ENCODE peak calls at places on chromosomes 7 and 10, in eight cellular contexts. R is foreskin keratinocyte; T is RWPE1; C is CD8-positive, alpha-beta memory T cell; B is IMR-90; P is psoas muscle; H is SJSA1; K is aorta. W is an unnamed sample.

GRCh38 chr10:37488792-37489657 is 363.6 kb downstream of the ANKRD30A start:
- DNase-seq in B (no peak), P (no peak), K (no peak), T (peak), C (no peak), H (peak), R (peak), W (peak)

GRCh38 chr10:119379466-119380071 is 162.9 kb downstream of the RGS10 start:
- DNase-seq in K (no peak), R (no peak), C (no peak), T (no peak), P (no peak), H (no peak), B (no peak), W (no peak)

GRCh38 chr10:77827383-77827782 is 99.2 kb downstream of the DLG5 start:
- DNase-seq in P (no peak), T (no peak), B (peak), R (no peak), K (no peak), H (no peak), C (no peak), W (no peak)

GRCh38 chr7:20122073-20122472 is 95.1 kb downstream of the MACC1 start:
- DNase-seq in K (no peak), R (no peak), H (no peak), P (no peak), C (no peak), B (no peak), T (no peak), W (no peak)

GRCh38 chr10:102452672-102453340 is 1.5 kb upstream of the C10orf95 start:
- DNase-seq in K (peak), P (no peak), B (peak), R (no peak), T (peak), C (peak), H (peak), W (peak)

GRCh38 chr7:134514663-134515062 is 12.7 kb upstream of the AKR1B10 start:
- DNase-seq in B (peak), R (no peak), P (no peak), C (no peak), H (no peak), K (no peak), T (peak), W (peak)

GRCh38 chr10:25999295-25999981 is 65.4 kb downstream of the MYO3A start:
- DNase-seq in T (no peak), P (no peak), K (no peak), C (no peak), B (no peak), H (no peak), R (no peak), W (no peak)

GRCh38 chr10:110005716-110006115 is 2.1 kb upstream of the ADD3 start:
- DNase-seq in H (peak), P (peak), C (no peak), R (no peak), T (no peak), K (peak), B (peak), W (no peak)

GRCh38 chr10:109922976-109923921 is at the start of gene XPNPEP1:
- DNase-seq in P (peak), H (peak), T (peak), R (no peak), C (peak), K (peak), B (peak), W (peak)

GRCh38 chr7:93150200-93150835 is 2.1 kb upstream of the SAMD9L start:
- DNase-seq in C (no peak), K (no peak), P (no peak), B (peak), H (no peak), R (peak), T (no peak), W (no peak)

GRCh38 chr10:72084094-72084459 is 4.3 kb downstream of the SPOCK2 start:
- DNase-seq in H (no peak), K (no peak), B (no peak), T (no peak), R (no peak), C (peak), P (no peak), W (no peak)

GRCh38 chr10:128268015-128268722 is 141.9 kb upstream of the MKI67 start:
- DNase-seq in K (no peak), B (no peak), C (no peak), P (no peak), H (no peak), T (peak), R (no peak), W (no peak)

GRCh38 chr7:35430547-35431153 is 176.8 kb upstream of the TBX20 start:
- DNase-seq in C (no peak), B (no peak), H (no peak), R (no peak), K (no peak), T (no peak), P (no peak), W (no peak)

GRCh38 chr10:86443936-86444335 is 77.3 kb upstream of the GRID1 start:
- DNase-seq in C (no peak), B (peak), T (no peak), P (no peak), K (no peak), H (no peak), R (no peak), W (no peak)

GRCh38 chr7:111750878-111751277 is 188.6 kb upstream of the IMMP2L start:
- DNase-seq in H (no peak), B (no peak), P (no peak), T (no peak), K (no peak), C (no peak), R (no peak), W (no peak)

GRCh38 chr7:124723012-124723411 is 42.6 kb downstream of the GPR37 start:
- DNase-seq in B (peak), R (peak), T (peak), C (no peak), K (no peak), H (no peak), P (no peak), W (no peak)

GRCh38 chr10:92573798-92574544 is at the start of gene IDE:
- DNase-seq in R (peak), B (peak), H (peak), T (peak), C (peak), P (peak), K (peak), W (peak)

GRCh38 chr10:77333610-77334340 is 303.8 kb downstream of the KCNMA1 start:
- DNase-seq in C (no peak), T (no peak), H (no peak), R (no peak), B (peak), K (no peak), P (no peak), W (no peak)

GRCh38 chr10:59970396-59971368 is 64.3 kb upstream of the CCDC6 start:
- DNase-seq in B (no peak), C (no peak), K (no peak), P (no peak), R (no peak), H (no peak), T (no peak), W (no peak)

GRCh38 chr7:100546129-100546867 is 7.3 kb downstream of the AGFG2 start:
- DNase-seq in R (no peak), P (no peak), H (no peak), C (peak), K (no peak), B (no peak), T (no peak), W (peak)

GRCh38 chr7:104272767-104273384 is 55.5 kb upstream of the LHFPL3 start:
- DNase-seq in K (no peak), C (no peak), P (no peak), B (peak), H (no peak), T (peak), R (no peak), W (peak)

GRCh38 chr7:131329176-131329570 is 1.5 kb downstream of the MKLN1 start:
- DNase-seq in T (no peak), H (no peak), R (no peak), C (no peak), B (no peak), P (no peak), K (no peak), W (peak)

GRCh38 chr10:24417053-24417452 is 208.1 kb downstream of the KIAA1217 start:
- DNase-seq in R (no peak), T (no peak), B (no peak), K (no peak), H (no peak), C (no peak), P (no peak), W (no peak)

GRCh38 chr10:14425031-14425430 is 94.3 kb upstream of the FRMD4A start:
- DNase-seq in H (no peak), K (no peak), C (no peak), P (no peak), R (no peak), B (no peak), T (no peak), W (no peak)

GRCh38 chr10:85319150-85319549 is 990.8 kb downstream of the CCSER2 start:
- DNase-seq in K (no peak), R (peak), P (no peak), H (no peak), C (no peak), B (no peak), T (no peak), W (peak)

GRCh38 chr10:77507313-77507712 is 130.3 kb downstream of the KCNMA1 start:
- DNase-seq in C (no peak), H (no peak), T (no peak), B (no peak), P (no peak), R (no peak), K (no peak), W (no peak)

GRCh38 chr7:48875300-48875916 is 48.9 kb upstream of the CDC14C start:
- DNase-seq in K (no peak), C (no peak), T (peak), P (peak), H (no peak), B (no peak), R (peak), W (peak)

GRCh38 chr10:35924726-35925125 is 282.6 kb upstream of the FZD8 start:
- DNase-seq in H (no peak), B (no peak), R (no peak), K (no peak), T (no peak), P (no peak), C (no peak), W (no peak)

GRCh38 chr7:75667938-75668337 is 70.8 kb downstream of the HIP1 start:
- DNase-seq in P (no peak), H (no peak), C (no peak), K (no peak), R (no peak), B (no peak), T (no peak), W (no peak)

GRCh38 chr7:7014827-7015610 is 167.3 kb upstream of the C1GALT1 start:
- DNase-seq in C (no peak), H (no peak), K (no peak), B (no peak), T (no peak), R (no peak), P (no peak), W (no peak)

GRCh38 chr7:4702961-4703512 is 20.9 kb downstream of the FOXK1 start:
- DNase-seq in R (no peak), K (no peak), H (no peak), T (no peak), P (no peak), C (no peak), B (no peak), W (no peak)

GRCh38 chr10:27646194-27646593 is 99.4 kb downstream of the MKX start:
- DNase-seq in T (no peak), B (peak), H (no peak), P (no peak), C (no peak), R (peak), K (no peak), W (no peak)

GRCh38 chr7:151699147-151699546 is 177.8 kb downstream of the PRKAG2 start:
- DNase-seq in R (no peak), P (no peak), T (no peak), H (peak), B (peak), C (no peak), K (no peak), W (no peak)

GRCh38 chr7:34759477-34760125 is 101.6 kb downstream of the NPSR1 start:
- DNase-seq in T (peak), R (peak), B (peak), K (no peak), P (no peak), C (no peak), H (no peak), W (no peak)

GRCh38 chr7:33062023-33062781 is at the start of gene NT5C3A:
- DNase-seq in B (no peak), R (no peak), H (no peak), P (peak), K (peak), T (peak), C (peak), W (peak)

GRCh38 chr10:29735628-29736324 is 101.0 kb upstream of the SVIL start:
- DNase-seq in T (peak), P (peak), R (peak), H (peak), K (peak), B (peak), C (peak), W (peak)

GRCh38 chr7:137343483-137343841 is at the start of gene PTN:
- DNase-seq in H (peak), R (peak), C (no peak), P (peak), K (peak), T (peak), B (peak), W (peak)

DNA sequence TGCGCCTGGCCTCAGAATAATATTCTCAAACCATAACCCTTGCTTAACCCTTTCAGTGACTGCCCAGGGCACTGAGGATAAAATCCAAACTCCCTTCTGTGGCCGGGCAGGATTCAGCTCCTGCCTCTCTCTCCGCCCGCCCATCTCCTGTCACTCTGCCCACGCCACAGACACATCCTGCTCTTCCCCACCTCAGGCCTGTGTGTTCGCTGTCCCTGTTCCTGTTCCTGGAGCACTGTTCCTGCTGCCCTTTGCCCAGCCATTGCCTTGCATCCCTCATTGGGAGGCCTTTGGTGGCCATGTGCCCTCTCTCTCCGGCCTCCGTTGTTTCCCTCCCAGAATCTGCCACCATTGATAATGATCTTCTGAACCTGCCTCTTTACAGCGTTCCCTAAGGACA is 108.8 kb downstream of the SH3PXD2A start:
- DNase-seq in R (no peak), P (no peak), H (no peak), T (no peak), K (no peak), B (no peak), C (no peak), W (no peak)
- H3K27ac ChIP-seq in R (peak), P (peak), H (no peak), T (peak), K (no peak), B (no peak), C (no peak), W (no peak)

DNA sequence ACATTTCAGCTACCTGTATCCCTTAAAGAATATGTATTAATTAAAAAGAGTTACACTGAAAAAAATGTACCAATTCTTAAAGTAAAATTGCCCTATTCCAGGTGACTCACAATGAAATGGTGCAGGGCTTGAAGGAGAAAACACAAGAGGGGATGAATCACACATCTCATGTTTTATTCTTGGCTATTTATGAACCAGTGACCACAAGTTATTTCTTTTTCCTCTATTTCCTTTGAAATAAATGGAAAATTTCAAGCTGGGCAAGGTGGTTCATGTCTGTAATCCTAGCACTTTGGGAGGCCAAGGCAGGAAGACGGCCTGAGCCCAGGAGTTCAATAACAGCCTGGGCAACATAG is 106.8 kb downstream of the UBE2H start:
- DNase-seq in R (peak), K (no peak), H (no peak), B (peak), C (no peak), T (peak), P (no peak), W (no peak)
- H3K27ac ChIP-seq in R (peak), K (no peak), H (peak), B (no peak), C (no peak), T (peak), P (peak), W (peak)

GRCh38 chr10:3068968-3069737 is 1.8 kb downstream of the PFKP start:
- DNase-seq in K (no peak), C (no peak), P (no peak), R (no peak), B (peak), H (no peak), T (no peak), W (no peak)
- H3K27ac ChIP-seq in K (no peak), C (peak), P (no peak), R (peak), B (peak), H (peak), T (peak), W (no peak)

GRCh38 chr10:121648493-121648892 is 50.2 kb upstream of the FGFR2 start:
- DNase-seq in P (no peak), T (no peak), B (no peak), H (no peak), R (no peak), C (no peak), K (no peak), W (no peak)
- H3K27ac ChIP-seq in P (no peak), T (no peak), B (no peak), H (no peak), R (no peak), C (no peak), K (no peak), W (no peak)

GRCh38 chr10:112999102-112999501 is 49.1 kb downstream of the TCF7L2 start:
- DNase-seq in K (no peak), C (no peak), B (no peak), R (no peak), T (no peak), P (no peak), H (no peak), W (no peak)
- H3K27ac ChIP-seq in K (no peak), C (no peak), B (no peak), R (no peak), T (no peak), P (no peak), H (no peak), W (no peak)

GRCh38 chr10:74681917-74682627 is 144.3 kb upstream of the KAT6B start:
- DNase-seq in B (peak), P (no peak), R (no peak), K (no peak), H (no peak), C (no peak), T (no peak), W (no peak)

GRCh38 chr10:74677951-74678350 is 148.4 kb upstream of the KAT6B start:
- DNase-seq in P (no peak), K (no peak), C (no peak), B (no peak), R (no peak), T (no peak), H (no peak), W (no peak)

GRCh38 chr10:74683067-74683466 is 143.3 kb upstream of the KAT6B start:
- DNase-seq in C (no peak), B (peak), H (no peak), P (no peak), T (no peak), K (no peak), R (no peak), W (no peak)

GRCh38 chr10:74684462-74684861 is 141.9 kb upstream of the KAT6B start:
- DNase-seq in H (no peak), R (no peak), T (no peak), B (no peak), P (no peak), K (no peak), C (no peak), W (no peak)

GRCh38 chr10:74683621-74684114 is 142.7 kb upstream of the KAT6B start:
- DNase-seq in K (no peak), P (no peak), T (no peak), C (no peak), R (no peak), H (no peak), B (peak), W (no peak)
- H3K27ac ChIP-seq in K (no peak), P (no peak), T (no peak), C (no peak), R (no peak), H (no peak), B (no peak), W (no peak)

GRCh38 chr10:79140906-79141305 is 72.1 kb downstream of the ZMIZ1 start:
- DNase-seq in P (no peak), T (no peak), R (no peak), K (no peak), C (no peak), H (no peak), B (peak), W (no peak)
- H3K27ac ChIP-seq in P (no peak), T (peak), R (no peak), K (no peak), C (no peak), H (no peak), B (peak), W (peak)